ENCODE peak calls at places on chromosomes 1 and 21, in seven cellular contexts. A is suprapubic skin, R is IMR-90, Y is transverse colon, L is stomach, O is breast epithelium, N is uterus. D is an unnamed sample. For H3K4me1 and H3K9me3, the result is how much of the 10 kb centered on the place peaks cover.

GRCh38 chr1:207423560-207424292 is 30.4 kb upstream of the CR2 start:
- DNase-seq in N (no peak), R (no peak), O (no peak), Y (no peak), A (no peak), L (no peak), D (no peak)

GRCh38 chr1:53220171-53220961 is at the start of gene CZIB:
- DNase-seq in Y (peak), O (peak), A (peak), N (peak), R (peak), L (peak), D (peak)

GRCh38 chr1:58971629-58972140 is 187.8 kb upstream of the JUN start:
- DNase-seq in O (no peak), A (peak), R (peak), Y (no peak), L (peak), N (peak), D (no peak)

GRCh38 chr1:46171872-46172271 is 3.0 kb upstream of the TSPAN1 start:
- DNase-seq in O (peak), Y (peak), R (no peak), N (no peak), A (no peak), L (peak), D (peak)

GRCh38 chr1:178037510-178038253 is 56.2 kb upstream of the RASAL2 start:
- DNase-seq in O (peak), Y (peak), L (peak), N (peak), R (peak), A (peak), D (peak)

GRCh38 chr1:82775402-82776000 is 974.8 kb downstream of the ADGRL2 start:
- DNase-seq in R (no peak), N (no peak), L (no peak), A (no peak), O (no peak), Y (peak), D (peak)

GRCh38 chr1:7449750-7450149 is 321.3 kb upstream of the VAMP3 start:
- DNase-seq in R (no peak), Y (no peak), N (no peak), O (no peak), L (no peak), A (no peak), D (no peak)

GRCh38 chr1:208165659-208166058 is 78.5 kb downstream of the PLXNA2 start:
- DNase-seq in O (no peak), Y (no peak), A (no peak), L (no peak), N (peak), R (peak), D (no peak)

GRCh38 chr1:151773698-151774097 is 10.4 kb upstream of the MRPL9 start:
- DNase-seq in R (peak), O (no peak), A (no peak), Y (no peak), N (no peak), L (no peak), D (no peak)

GRCh38 chr1:65009724-65010420 is 43.5 kb upstream of the JAK1 start:
- DNase-seq in R (no peak), A (no peak), O (no peak), L (no peak), Y (no peak), N (no peak), D (no peak)

GRCh38 chr1:98053471-98054366 is 132.9 kb upstream of the DPYD start:
- DNase-seq in Y (peak), R (peak), L (peak), O (no peak), A (peak), N (no peak), D (peak)

GRCh38 chr1:172870901-172871606 is 179.7 kb downstream of the TNFSF18 start:
- DNase-seq in A (no peak), Y (no peak), O (no peak), R (peak), L (no peak), N (no peak), D (no peak)

GRCh38 chr1:54273092-54273836 is 73.3 kb downstream of the MRPL37 start:
- DNase-seq in R (peak), N (peak), O (peak), L (peak), A (peak), Y (peak), D (peak)

GRCh38 chr1:230752407-230752806 is 5.2 kb downstream of the CAPN9 start:
- DNase-seq in Y (peak), L (peak), A (no peak), N (no peak), O (peak), R (no peak), D (peak)

GRCh38 chr1:26719205-26719604 is 23.4 kb downstream of the ARID1A start:
- DNase-seq in A (no peak), Y (no peak), R (no peak), O (no peak), N (no peak), L (no peak), D (no peak)

GRCh38 chr1:66335859-66336640 is 197.9 kb upstream of the SGIP1 start:
- DNase-seq in Y (peak), A (peak), R (peak), O (no peak), L (peak), N (peak), D (peak)

GRCh38 chr1:172883387-172883791 is 167.4 kb downstream of the TNFSF18 start:
- DNase-seq in A (no peak), R (no peak), Y (no peak), N (no peak), L (no peak), O (no peak), D (no peak)

GRCh38 chr1:25544243-25544764 is 898 bp downstream of the LDLRAP1 start:
- DNase-seq in Y (no peak), L (peak), O (no peak), R (no peak), A (no peak), N (no peak), D (peak)

GRCh38 chr1:23727362-23727811 is 15.9 kb upstream of the ELOA start:
- DNase-seq in L (peak), R (peak), O (no peak), Y (peak), A (peak), N (peak), D (peak)

GRCh38 chr1:209435654-209436566 is 147.6 kb upstream of the CAMK1G start:
- DNase-seq in Y (peak), O (peak), L (peak), N (peak), R (peak), A (peak), D (peak)

GRCh38 chr1:103333141-103333540 is 192.4 kb upstream of the RNPC3 start:
- DNase-seq in L (no peak), R (no peak), O (no peak), Y (no peak), N (no peak), A (no peak), D (no peak)

GRCh38 chr1:23196627-23197328 is 20.5 kb downstream of the HTR1D start:
- DNase-seq in A (no peak), N (no peak), Y (no peak), R (peak), O (no peak), L (no peak), D (no peak)

GRCh38 chr1:153661111-153661708 is 2.7 kb downstream of the SNAPIN start:
- DNase-seq in L (no peak), O (no peak), N (no peak), A (peak), Y (no peak), R (no peak), D (no peak)

GRCh38 chr1:55813619-55814018 is 598.5 kb upstream of the USP24 start:
- DNase-seq in L (peak), N (peak), A (peak), Y (peak), R (peak), O (peak), D (peak)

GRCh38 chr1:168234846-168235547 is 9.2 kb downstream of the SFT2D2 start:
- DNase-seq in R (peak), A (no peak), Y (no peak), O (no peak), L (no peak), N (no peak), D (no peak)

GRCh38 chr1:234135501-234135900 is 231.0 kb downstream of the SLC35F3 start:
- DNase-seq in Y (no peak), A (no peak), R (no peak), L (no peak), N (no peak), O (no peak), D (no peak)

GRCh38 chr1:29259802-29260441 is 23.6 kb downstream of the PTPRU start:
- DNase-seq in A (peak), L (peak), N (peak), O (no peak), Y (peak), R (no peak), D (peak)

GRCh38 chr1:63779338-63779819 is 5.6 kb downstream of the ROR1 start:
- DNase-seq in L (no peak), A (no peak), N (no peak), O (no peak), Y (no peak), R (peak), D (no peak)

GRCh38 chr1:186633101-186633500 is 47.1 kb downstream of the PTGS2 start:
- DNase-seq in R (no peak), O (no peak), A (no peak), L (no peak), N (no peak), Y (no peak), D (no peak)

GRCh38 chr1:10918531-10918930 is 93.9 kb upstream of the TARDBP start:
- DNase-seq in R (peak), N (no peak), L (no peak), Y (no peak), A (no peak), O (no peak), D (no peak)

GRCh38 chr21:40844935-40845334 is 2.0 kb downstream of the DSCAM start:
- DNase-seq in L (no peak), Y (no peak), R (no peak), O (no peak), A (no peak), N (no peak), D (no peak)

GRCh38 chr21:17726047-17726446 is 93.1 kb downstream of the C21orf91 start:
- DNase-seq in R (peak), N (no peak), O (no peak), A (no peak), Y (no peak), L (no peak), D (no peak)

GRCh38 chr1:77545970-77546369 is 136.5 kb downstream of the ZZZ3 start:
- DNase-seq in L (no peak), Y (no peak), O (no peak), N (no peak), R (peak), A (no peak), D (no peak)

GRCh38 chr1:29332204-29332603 is 95.9 kb downstream of the PTPRU start:
- DNase-seq in Y (peak), L (no peak), O (no peak), R (peak), A (no peak), N (peak), D (no peak)

GRCh38 chr21:25563399-25564116 is 43.7 kb downstream of the MRPL39 start:
- DNase-seq in Y (peak), A (no peak), N (no peak), R (no peak), O (no peak), L (no peak), D (no peak)

DNA sequence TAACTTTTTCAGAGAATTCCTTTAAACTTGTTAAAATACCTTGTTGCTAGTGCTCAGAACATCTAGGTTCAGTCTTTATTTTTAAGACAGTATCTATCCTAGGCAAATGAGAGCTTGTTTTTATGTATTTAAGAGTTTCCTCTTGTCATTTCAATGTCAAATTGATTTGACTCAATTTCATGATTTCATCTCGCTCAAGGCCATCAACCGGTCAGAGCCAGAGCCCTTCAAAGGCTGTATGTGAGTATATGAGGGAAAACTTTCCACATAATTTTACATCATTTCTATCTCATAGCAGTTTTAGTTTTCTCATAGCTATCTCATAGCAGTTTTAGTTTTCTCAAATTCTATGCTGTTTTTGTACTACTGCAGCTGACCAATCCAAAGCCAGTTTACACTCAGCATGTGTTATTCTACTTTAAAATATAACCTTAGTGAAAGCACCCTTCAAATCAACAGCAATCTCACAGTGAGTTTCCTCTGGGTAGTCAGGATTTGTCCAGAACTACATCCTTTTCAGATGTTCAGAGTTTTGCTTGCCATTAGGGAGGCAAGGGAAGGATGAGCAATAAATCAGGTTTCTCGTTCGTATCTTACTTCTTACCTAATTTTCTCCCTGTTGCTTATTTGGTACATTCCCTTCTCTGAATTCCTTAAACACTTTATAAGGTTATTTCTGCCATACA is 12.7 kb downstream of the HNRNPU start:
- DNase-seq in A (no peak), L (no peak), N (no peak), O (no peak), Y (no peak), R (no peak), D (no peak)
- TF ChIP-seq POLR2A in A (no peak), L (no peak), N (no peak), O (no peak), Y (no peak), R (no peak), D (no peak)

GRCh38 chr1:224432672-224433040 is 1.9 kb downstream of the WDR26 start:
- DNase-seq in N (no peak), L (no peak), O (no peak), Y (no peak), A (no peak), R (no peak), D (no peak)
- H3K4me1 ChIP-seq in N (under half), L (under half), O (under half), Y (half or more), A (half or more), R (under half), D (under half)

GRCh38 chr1:116857092-116857491 is 52.6 kb upstream of the PTGFRN start:
- DNase-seq in Y (no peak), N (no peak), A (no peak), R (no peak), O (no peak), L (no peak), D (no peak)
- H3K9me3 ChIP-seq in Y (under half), N (under half), A (under half), R (under half), O (under half), L (under half), D (under half)

GRCh38 chr1:212559929-212560328 is 48.6 kb upstream of the ATF3 start:
- DNase-seq in O (no peak), N (no peak), R (no peak), A (peak), Y (no peak), L (no peak), D (peak)

GRCh38 chr1:212560933-212561460 is 47.6 kb upstream of the ATF3 start:
- DNase-seq in Y (no peak), L (no peak), A (no peak), R (no peak), N (no peak), O (no peak), D (no peak)

GRCh38 chr1:212556822-212557549 is 51.6 kb upstream of the ATF3 start:
- DNase-seq in Y (no peak), O (no peak), N (no peak), L (no peak), A (no peak), R (no peak), D (no peak)

GRCh38 chr1:212557739-212558664 is 50.6 kb upstream of the ATF3 start:
- DNase-seq in R (peak), N (peak), O (peak), A (no peak), Y (peak), L (no peak), D (peak)

GRCh38 chr1:212558665-212559480 is 49.7 kb upstream of the ATF3 start:
- DNase-seq in O (peak), R (peak), L (peak), A (peak), N (peak), Y (peak), D (peak)
- TF ChIP-seq POLR2A in O (peak), R (peak), L (no peak), A (no peak), N (peak), Y (peak), D (peak)

DNA sequence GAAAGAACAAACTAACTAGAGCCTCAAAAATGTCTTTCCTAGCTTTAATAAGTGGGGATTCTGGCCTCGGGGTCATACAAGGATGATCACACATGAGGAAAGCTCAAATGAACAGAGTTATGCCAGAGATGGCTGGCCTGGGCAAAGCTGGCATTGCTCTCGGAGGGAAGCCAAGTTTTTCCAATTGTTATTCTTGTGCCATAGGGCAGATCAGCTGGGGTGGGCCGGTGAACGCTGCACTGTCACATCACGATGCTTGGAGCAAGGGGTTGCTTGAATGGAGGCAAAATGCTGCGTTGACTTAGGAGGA is 75.9 kb upstream of the LYST start:
- DNase-seq in L (no peak), N (peak), O (no peak), A (no peak), R (no peak), Y (no peak), D (no peak)
- H3K4me1 ChIP-seq in L (under half), N (under half), O (under half), A (under half), R (under half), Y (under half), D (under half)

DNA sequence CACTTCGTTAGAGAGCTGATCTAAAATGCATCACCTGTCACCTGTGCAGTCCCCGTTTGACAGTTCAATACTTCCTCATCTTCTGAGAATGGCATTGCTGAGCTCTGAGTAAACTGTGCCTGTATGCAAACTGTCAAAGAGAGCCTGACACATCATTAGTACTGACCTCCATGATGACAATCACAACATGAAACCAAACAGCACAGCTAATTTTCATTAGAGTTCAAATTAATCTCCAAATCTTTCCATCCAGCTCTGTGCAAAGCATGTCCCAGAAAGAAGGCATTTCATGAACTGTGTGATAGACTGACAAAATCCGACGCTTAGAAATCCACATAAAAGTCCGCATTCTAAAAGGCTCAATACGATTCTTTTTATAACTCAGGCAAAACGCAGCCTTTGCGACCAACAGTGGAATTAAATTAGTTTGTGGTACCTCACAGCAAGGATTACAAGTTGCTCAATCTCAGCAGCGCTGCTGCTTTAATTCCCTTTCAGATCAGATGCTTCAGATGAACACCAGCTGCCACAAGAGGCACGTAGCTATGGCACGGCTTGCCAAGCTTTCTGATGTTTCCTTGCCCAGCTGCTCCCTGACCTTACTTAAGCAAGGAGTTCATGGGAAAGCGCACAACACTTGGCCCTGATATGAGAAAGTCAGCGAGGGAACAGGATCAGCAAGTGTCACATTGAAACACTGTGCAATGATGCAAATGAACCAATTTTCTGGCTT is 765.5 kb upstream of the PRMT6 start:
- DNase-seq in R (no peak), Y (no peak), L (no peak), N (no peak), O (no peak), A (no peak), D (no peak)
- H3K9me3 ChIP-seq in R (under half), Y (under half), L (under half), N (under half), O (under half), A (under half), D (under half)

GRCh38 chr1:176208034-176208433 is 948 bp upstream of the COP1 start:
- DNase-seq in N (no peak), R (no peak), L (no peak), O (no peak), A (no peak), Y (no peak), D (no peak)

GRCh38 chr1:176205322-176205914 is 1.7 kb downstream of the COP1 start:
- DNase-seq in O (no peak), R (peak), A (no peak), N (no peak), Y (no peak), L (no peak), D (no peak)

GRCh38 chr1:176206961-176207902 is at the start of gene COP1:
- DNase-seq in O (peak), N (peak), Y (peak), R (peak), A (peak), L (peak), D (peak)

GRCh38 chr1:176203735-176204134 is 3.4 kb downstream of the COP1 start:
- DNase-seq in L (no peak), O (no peak), A (no peak), R (no peak), Y (no peak), N (no peak), D (no peak)

GRCh38 chr1:176206006-176206960 is 803 bp downstream of the COP1 start:
- DNase-seq in A (no peak), Y (peak), L (peak), N (no peak), R (peak), O (no peak), D (peak)
- TF ChIP-seq POLR2A in A (no peak), Y (peak), L (no peak), N (no peak), R (no peak), O (no peak), D (no peak)

GRCh38 chr21:34808569-34809204 is 139.9 kb downstream of the CLIC6 start:
- DNase-seq in A (no peak), Y (no peak), O (no peak), L (no peak), R (peak), N (no peak), D (no peak)

GRCh38 chr21:34811368-34811767 is 142.6 kb downstream of the CLIC6 start:
- DNase-seq in R (no peak), A (no peak), O (no peak), Y (no peak), N (no peak), L (no peak), D (no peak)

GRCh38 chr21:34809822-34810221 is 141.0 kb downstream of the CLIC6 start:
- DNase-seq in L (no peak), Y (no peak), R (no peak), N (no peak), O (no peak), A (no peak), D (no peak)

GRCh38 chr21:34812510-34813265 is 143.9 kb downstream of the CLIC6 start:
- DNase-seq in L (no peak), Y (no peak), O (no peak), A (no peak), R (peak), N (no peak), D (no peak)

GRCh38 chr21:34810786-34811185 is 142.0 kb downstream of the CLIC6 start:
- DNase-seq in A (no peak), R (no peak), N (no peak), Y (no peak), O (no peak), L (no peak), D (no peak)
- H3K4me1 ChIP-seq in A (half or more), R (half or more), N (under half), Y (under half), O (under half), L (under half), D (under half)

D was measured in thyroid gland.